ENCODE peak calls at places on chromosomes 4 and X, in four cellular contexts. A, M, Z and P are unnamed samples.

GRCh38 chrX:116009871-116010710 is 160.5 kb upstream of the AGTR2 start:
- DNase-seq in A (no peak), M (no peak), Z (no peak), P (peak; percentile 47)

GRCh38 chrX:20477836-20478532 is 211.3 kb upstream of the RPS6KA3 start:
- DNase-seq in A (no peak), M (no peak), Z (no peak), P (no peak)

GRCh38 chrX:138745215-138745614 is 33.7 kb upstream of the FGF13 start:
- DNase-seq in A (no peak), M (peak; percentile 62), Z (no peak), P (peak; percentile 86)

GRCh38 chr4:81466841-81467671 is 4.7 kb downstream of the RASGEF1B start:
- DNase-seq in A (peak; percentile 66), M (peak; percentile 83), Z (peak; percentile 69), P (peak; percentile 65)

GRCh38 chr4:4386296-4386735 is 586 bp upstream of the NSG1 start:
- DNase-seq in A (peak; percentile 17), M (no peak), Z (no peak), P (no peak)

GRCh38 chr4:55880652-55881280 is 27.3 kb downstream of the EXOC1 start:
- DNase-seq in A (no peak), M (no peak), Z (no peak), P (no peak)

GRCh38 chrX:40996886-40997530 is 88.2 kb upstream of the USP9X start:
- DNase-seq in A (no peak), M (no peak), Z (no peak), P (peak; percentile 92)

GRCh38 chr4:51885371-51885770 is 42.4 kb downstream of the DCUN1D4 start:
- DNase-seq in A (no peak), M (no peak), Z (no peak), P (peak; percentile 56)

GRCh38 chrX:39645059-39645895 is 452.5 kb downstream of the BCOR start:
- DNase-seq in A (no peak), M (no peak), Z (no peak), P (peak; percentile 12)

GRCh38 chr4:73257995-73258667 is 467 bp downstream of the ANKRD17 start:
- DNase-seq in A (no peak), M (no peak), Z (no peak), P (no peak)

GRCh38 chrX:77446029-77446585 is 1.1 kb upstream of the FGF16 start:
- DNase-seq in A (no peak), M (no peak), Z (no peak), P (no peak)

GRCh38 chr4:5710962-5711478 is at the start of gene EVC:
- DNase-seq in A (peak; percentile 6), M (peak; percentile 57), Z (no peak), P (peak; percentile 74)

GRCh38 chr4:153234923-153235322 is 30.7 kb downstream of the TRIM2 start:
- DNase-seq in A (no peak), M (no peak), Z (no peak), P (peak; percentile 46)

GRCh38 chrX:120120223-120120622 is 4.5 kb upstream of the RHOXF1 start:
- DNase-seq in A (no peak), M (no peak), Z (no peak), P (no peak)

GRCh38 chr4:14196141-14196540 is 568.6 kb upstream of the BOD1L1 start:
- DNase-seq in A (no peak), M (peak; percentile 62), Z (no peak), P (peak; percentile 43)

GRCh38 chr4:54225671-54226398 is 3.3 kb upstream of the PDGFRA start:
- DNase-seq in A (no peak), M (no peak), Z (no peak), P (no peak)

GRCh38 chr4:12674184-12674583 is 810.0 kb downstream of the RAB28 start:
- DNase-seq in A (no peak), M (no peak), Z (no peak), P (no peak)

GRCh38 chr4:140924761-140925392 is 168.7 kb upstream of the TBC1D9 start:
- DNase-seq in A (no peak), M (no peak), Z (no peak), P (no peak)

GRCh38 chrX:74061879-74062278 is 242.1 kb upstream of the ZCCHC13 start:
- DNase-seq in A (no peak), M (no peak), Z (no peak), P (no peak)

GRCh38 chr4:154049457-154050181 is 260.7 kb upstream of the SFRP2 start:
- DNase-seq in A (no peak), M (peak; percentile 22), Z (no peak), P (peak; percentile 20)

GRCh38 chrX:110002300-110003166 is at the start of gene TMEM164:
- DNase-seq in A (peak; percentile 71), M (peak; percentile 81), Z (peak; percentile 73), P (peak; percentile 99)

GRCh38 chr4:1822568-1823544 is 29.8 kb downstream of the FGFR3 start:
- DNase-seq in A (no peak), M (no peak), Z (no peak), P (no peak)

GRCh38 chr4:158814636-158815035 is 45.8 kb downstream of the FNIP2 start:
- DNase-seq in A (no peak), M (no peak), Z (no peak), P (no peak)

GRCh38 chr4:8319731-8320385 is 50.3 kb downstream of the HTRA3 start:
- DNase-seq in A (no peak), M (no peak), Z (no peak), P (no peak)

GRCh38 chr4:20422398-20422797 is 170.7 kb downstream of the SLIT2 start:
- DNase-seq in A (peak; percentile 8), M (peak; percentile 61), Z (no peak), P (peak; percentile 44)

GRCh38 chr4:152500798-152501434 is 35.0 kb downstream of the FBXW7 start:
- DNase-seq in A (peak; percentile 33), M (peak; percentile 72), Z (peak; percentile 42), P (peak; percentile 84)

GRCh38 chr4:168605411-168605810 is 108.6 kb downstream of the PALLD start:
- DNase-seq in A (no peak), M (no peak), Z (no peak), P (no peak)

GRCh38 chr4:39637572-39638357 is 900 bp downstream of the SMIM14 start:
- DNase-seq in A (no peak), M (peak; percentile 25), Z (peak; percentile 17), P (peak; percentile 61)

GRCh38 chr4:54929459-54929858 is 195.9 kb downstream of the KDR start:
- DNase-seq in A (no peak), M (no peak), Z (no peak), P (no peak)

GRCh38 chrX:150052226-150052625 is 113.9 kb upstream of the EOLA2 start:
- DNase-seq in A (no peak), M (no peak), Z (no peak), P (no peak)

GRCh38 chr4:143294310-143294709 is 42.4 kb upstream of the GAB1 start:
- DNase-seq in A (no peak), M (no peak), Z (no peak), P (no peak)

GRCh38 chr4:52197351-52197750 is 146.2 kb downstream of the SPATA18 start:
- DNase-seq in A (no peak), M (no peak), Z (no peak), P (no peak)

GRCh38 chr4:149065753-149066152 is 623.5 kb upstream of the NR3C2 start:
- DNase-seq in A (no peak), M (no peak), Z (no peak), P (no peak)

GRCh38 chr4:174669278-174669677 is 147.0 kb upstream of the HPGD start:
- DNase-seq in A (no peak), M (no peak), Z (no peak), P (no peak)

GRCh38 chr4:35963969-35964515 is 280.3 kb downstream of the ARAP2 start:
- DNase-seq in A (no peak), M (no peak), Z (no peak), P (no peak)

GRCh38 chr4:7335363-7336066 is 99.2 kb downstream of the PSAPL1 start:
- DNase-seq in A (peak; percentile 24), M (peak; percentile 79), Z (peak; percentile 35), P (peak; percentile 64)

GRCh38 chr4:46249106-46249505 is 125.3 kb upstream of the GABRG1 start:
- DNase-seq in A (no peak), M (no peak), Z (no peak), P (no peak)

GRCh38 chr4:25970241-25970675 is 56.2 kb downstream of the SMIM20 start:
- DNase-seq in A (no peak), M (no peak), Z (no peak), P (peak; percentile 79)

GRCh38 chr4:138390286-138390685 is 148.1 kb upstream of the SLC7A11 start:
- DNase-seq in A (no peak), M (no peak), Z (no peak), P (no peak)